ENCODE peak calls at places on chromosomes 13 and 19, in ten cellular contexts. U is mucosa of descending colon, H is B cell, V is kidney epithelial cell, J is lower leg skin, R is foreskin fibroblast, K is suprapubic skin, S is brain microvascular endothelial cell, G is D721Med, Z is keratinocyte. P is an unnamed sample.

GRCh38 chr19:12774588-12775555 is at the start of gene HOOK2:
- DNase-seq in U (peak), H (peak), V (no peak), J (peak), R (no peak), K (peak), S (no peak), G (no peak), Z (peak), P (no peak)

GRCh38 chr13:40682449-40683240 is 16.2 kb upstream of the FOXO1 start:
- DNase-seq in U (no peak), H (no peak), V (no peak), J (no peak), R (peak), K (no peak), S (no peak), G (no peak), Z (no peak), P (no peak)

GRCh38 chr13:99686944-99687382 is 185.7 kb downstream of the TM9SF2 start:
- DNase-seq in U (peak), H (no peak), V (no peak), J (no peak), R (no peak), K (no peak), S (peak), G (no peak), Z (no peak), P (no peak)

GRCh38 chr19:18157465-18158063 is 4.6 kb downstream of the PIK3R2 start:
- DNase-seq in U (peak), H (no peak), V (no peak), J (no peak), R (no peak), K (no peak), S (no peak), G (no peak), Z (no peak), P (no peak)

GRCh38 chr13:89361909-89362308 is 1690.7 kb downstream of the SLITRK5 start:
- DNase-seq in U (no peak), H (no peak), V (no peak), J (no peak), R (no peak), K (no peak), S (no peak), G (no peak), Z (no peak), P (no peak)

GRCh38 chr19:48613024-48613851 is 1.6 kb downstream of the FAM83E start:
- DNase-seq in U (peak), H (no peak), V (no peak), J (no peak), R (no peak), K (no peak), S (no peak), G (no peak), Z (no peak), P (no peak)

GRCh38 chr13:36907266-36907665 is 12.8 kb downstream of the SMAD9 start:
- DNase-seq in U (no peak), H (no peak), V (no peak), J (no peak), R (no peak), K (no peak), S (no peak), G (no peak), Z (no peak), P (no peak)

GRCh38 chr13:33541962-33542308 is 256.4 kb upstream of the STARD13 start:
- DNase-seq in U (no peak), H (no peak), V (no peak), J (no peak), R (no peak), K (no peak), S (no peak), G (no peak), Z (no peak), P (no peak)

GRCh38 chr19:532578-533484 is 1.3 kb downstream of the CDC34 start:
- DNase-seq in U (peak), H (no peak), V (no peak), J (peak), R (peak), K (peak), S (peak), G (no peak), Z (no peak), P (peak)

GRCh38 chr19:55613396-55613795 is 7.9 kb downstream of the ZNF865 start:
- DNase-seq in U (no peak), H (peak), V (no peak), J (no peak), R (no peak), K (no peak), S (no peak), G (no peak), Z (no peak), P (no peak)

GRCh38 chr13:114124921-114125320 is 7.5 kb downstream of the RASA3 start:
- DNase-seq in U (no peak), H (no peak), V (peak), J (no peak), R (peak), K (no peak), S (peak), G (peak), Z (no peak), P (peak)

GRCh38 chr13:89380101-89380500 is 1708.9 kb downstream of the SLITRK5 start:
- DNase-seq in U (no peak), H (no peak), V (peak), J (no peak), R (no peak), K (no peak), S (no peak), G (no peak), Z (no peak), P (no peak)

GRCh38 chr13:37194428-37194861 is 89.0 kb upstream of the CSNK1A1L start:
- DNase-seq in U (no peak), H (no peak), V (no peak), J (no peak), R (peak), K (no peak), S (peak), G (no peak), Z (no peak), P (no peak)

GRCh38 chr13:52744842-52745241 is 5.2 kb upstream of the CNMD start:
- DNase-seq in U (no peak), H (no peak), V (no peak), J (no peak), R (no peak), K (no peak), S (no peak), G (no peak), Z (no peak), P (no peak)

GRCh38 chr13:72314210-72314609 is 413.2 kb downstream of the MZT1 start:
- DNase-seq in U (no peak), H (no peak), V (no peak), J (no peak), R (no peak), K (no peak), S (no peak), G (no peak), Z (no peak), P (no peak)

GRCh38 chr13:38824342-38824741 is 137.5 kb downstream of the FREM2 start:
- DNase-seq in U (no peak), H (no peak), V (no peak), J (no peak), R (no peak), K (no peak), S (no peak), G (no peak), Z (no peak), P (no peak)

GRCh38 chr13:41611385-41611784 is 154.0 kb downstream of the RGCC start:
- DNase-seq in U (no peak), H (no peak), V (no peak), J (no peak), R (peak), K (no peak), S (no peak), G (no peak), Z (no peak), P (no peak)

GRCh38 chr13:35225582-35225981 is 250.9 kb downstream of the MAB21L1 start:
- DNase-seq in U (no peak), H (no peak), V (no peak), J (no peak), R (no peak), K (no peak), S (no peak), G (no peak), Z (no peak), P (no peak)

GRCh38 chr19:33640773-33641172 is 19.0 kb downstream of the CHST8 start:
- DNase-seq in U (no peak), H (peak), V (no peak), J (peak), R (no peak), K (peak), S (no peak), G (no peak), Z (no peak), P (no peak)

GRCh38 chr13:86052141-86052540 is 252.9 kb upstream of the SLITRK6 start:
- DNase-seq in U (no peak), H (no peak), V (no peak), J (no peak), R (no peak), K (no peak), S (no peak), G (no peak), Z (no peak), P (no peak)

GRCh38 chr19:6239401-6239844 is 40.4 kb downstream of the MLLT1 start:
- DNase-seq in U (peak), H (no peak), V (no peak), J (no peak), R (no peak), K (no peak), S (no peak), G (no peak), Z (peak), P (no peak)

GRCh38 chr19:37218592-37218935 is 550 bp downstream of the ZNF383 start:
- DNase-seq in U (no peak), H (no peak), V (no peak), J (no peak), R (peak), K (no peak), S (peak), G (no peak), Z (no peak), P (no peak)

GRCh38 chr19:42121666-42122069 is 10.6 kb downstream of the POU2F2 start:
- DNase-seq in U (peak), H (peak), V (no peak), J (peak), R (peak), K (no peak), S (peak), G (no peak), Z (peak), P (peak)

GRCh38 chr19:10712041-10712440 is 5.8 kb upstream of the DNM2 start:
- DNase-seq in U (peak), H (no peak), V (no peak), J (no peak), R (no peak), K (no peak), S (no peak), G (no peak), Z (no peak), P (no peak)

GRCh38 chr19:3357731-3358391 is 8.5 kb upstream of the NFIC start:
- DNase-seq in U (no peak), H (no peak), V (no peak), J (no peak), R (peak), K (no peak), S (no peak), G (peak), Z (no peak), P (no peak)

GRCh38 chr19:38173324-38174041 is 50.5 kb downstream of the DPF1 start:
- DNase-seq in U (no peak), H (no peak), V (no peak), J (peak), R (peak), K (peak), S (no peak), G (no peak), Z (peak), P (no peak)

GRCh38 chr13:40026741-40027140 is 371.3 kb downstream of the COG6 start:
- DNase-seq in U (no peak), H (no peak), V (no peak), J (no peak), R (no peak), K (no peak), S (no peak), G (no peak), Z (no peak), P (peak)

GRCh38 chr19:19460761-19461265 is 54.5 kb downstream of the TSSK6 start:
- DNase-seq in U (peak), H (peak), V (no peak), J (peak), R (peak), K (peak), S (no peak), G (no peak), Z (no peak), P (peak)

GRCh38 chr13:100646030-100646673 is 28.4 kb downstream of the TMTC4 start:
- DNase-seq in U (no peak), H (no peak), V (no peak), J (no peak), R (peak), K (no peak), S (peak), G (no peak), Z (no peak), P (no peak)

GRCh38 chr19:48551437-48552302 is at the start of gene SULT2B1:
- DNase-seq in U (peak), H (no peak), V (no peak), J (no peak), R (no peak), K (no peak), S (no peak), G (no peak), Z (no peak), P (no peak)

GRCh38 chr13:113029487-113030258 is 60.7 kb downstream of the MCF2L start:
- DNase-seq in U (peak), H (peak), V (no peak), J (no peak), R (peak), K (no peak), S (no peak), G (peak), Z (no peak), P (peak)

GRCh38 chr13:65966991-65967451 is 1263.1 kb downstream of the PCDH9 start:
- DNase-seq in U (no peak), H (no peak), V (no peak), J (no peak), R (peak), K (no peak), S (peak), G (no peak), Z (no peak), P (no peak)

GRCh38 chr13:25468330-25469178 is 96.8 kb downstream of the ATP8A2 start:
- DNase-seq in U (no peak), H (peak), V (no peak), J (no peak), R (peak), K (no peak), S (no peak), G (peak), Z (no peak), P (peak)

DNA sequence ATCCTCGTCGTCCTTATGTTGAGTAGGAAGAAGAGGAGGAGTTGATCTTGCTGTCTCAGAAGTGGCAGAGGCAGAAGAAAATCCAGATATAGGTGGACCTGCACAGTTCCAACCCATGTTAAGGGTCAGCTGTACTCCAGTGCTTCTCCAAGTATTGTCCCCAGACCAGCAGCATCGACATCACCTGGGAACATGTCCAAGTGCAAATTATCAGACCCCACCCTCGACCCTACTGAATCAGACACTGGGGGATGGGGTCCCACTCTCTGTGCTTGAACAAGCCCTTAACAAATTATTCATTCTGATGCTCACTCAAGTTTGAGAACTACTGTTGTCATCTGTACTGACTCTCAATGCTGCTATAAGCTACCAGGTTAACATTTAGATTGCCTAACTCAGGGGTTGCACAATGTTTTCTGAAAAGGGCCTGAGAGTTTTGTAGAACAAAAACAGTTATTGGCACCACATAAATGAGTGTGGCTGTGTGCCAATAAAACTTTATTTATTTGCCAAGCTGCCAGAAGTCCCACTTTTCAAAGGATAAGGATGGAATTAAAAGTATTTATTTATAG is 226.7 kb upstream of the IPO5 start:
- DNase-seq in U (no peak), H (no peak), V (no peak), J (no peak), R (peak), K (no peak), S (no peak), G (no peak), Z (no peak), P (no peak)
- TF ChIP-seq CTCF in U (no peak), H (no peak), V (no peak), J (no peak), R (no peak), K (no peak), S (no peak), G (no peak), Z (no peak), P (no peak)

GRCh38 chr13:103324641-103325040 is 258.4 kb upstream of the SLC10A2 start:
- DNase-seq in U (no peak), H (no peak), V (no peak), J (no peak), R (no peak), K (no peak), S (no peak), G (no peak), Z (no peak), P (no peak)

GRCh38 chr13:103325675-103326074 is 259.5 kb upstream of the SLC10A2 start:
- DNase-seq in U (no peak), H (no peak), V (no peak), J (no peak), R (no peak), K (no peak), S (no peak), G (no peak), Z (no peak), P (no peak)

GRCh38 chr13:103328899-103329298 is 262.7 kb upstream of the SLC10A2 start:
- DNase-seq in U (no peak), H (no peak), V (no peak), J (no peak), R (no peak), K (no peak), S (no peak), G (no peak), Z (no peak), P (no peak)
- TF ChIP-seq CTCF in U (no peak), H (no peak), V (no peak), J (no peak), R (no peak), K (no peak), S (no peak), G (no peak), Z (peak), P (no peak)

GRCh38 chr19:50387868-50388245 is 3.7 kb downstream of the POLD1 start:
- DNase-seq in U (no peak), H (no peak), V (no peak), J (no peak), R (no peak), K (no peak), S (no peak), G (no peak), Z (no peak), P (no peak)
- TF ChIP-seq CTCF in U (no peak), H (no peak), V (no peak), J (no peak), R (no peak), K (no peak), S (no peak), G (no peak), Z (no peak), P (no peak)

GRCh38 chr19:50893047-50893737 is 18.0 kb downstream of the KLK4 start:
- DNase-seq in U (no peak), H (no peak), V (no peak), J (no peak), R (no peak), K (no peak), S (no peak), G (no peak), Z (no peak), P (no peak)
- TF ChIP-seq CTCF in U (no peak), H (no peak), V (no peak), J (no peak), R (no peak), K (no peak), S (no peak), G (peak), Z (peak), P (no peak)